ENCODE peak calls at places on chromosomes 16 and 17, in six cellular contexts. T, A, B, J, V and X are unnamed samples.

GRCh38 chr17:13750783-13751484 is 149.2 kb upstream of the HS3ST3A1 start:
- DNase-seq in V (no peak), B (peak; percentile 71), J (no peak), A (no peak), T (peak; percentile 21), X (peak; percentile 96)

GRCh38 chr16:67926181-67926742 is 5.4 kb downstream of the CTRL start:
- DNase-seq in V (no peak), T (peak; percentile 30), J (no peak), B (no peak), A (no peak), X (peak; percentile 36)

GRCh38 chr17:82929011-82929622 is 89.3 kb upstream of the ZNF750 start:
- DNase-seq in T (no peak), J (no peak), V (no peak), A (no peak), B (no peak), X (no peak)

GRCh38 chr17:75896360-75897075 is at the start of gene TRIM65:
- DNase-seq in B (peak; percentile 82), V (peak; percentile 90), T (peak; percentile 74), A (peak; percentile 80), J (no peak), X (peak; percentile 88)

GRCh38 chr17:80791758-80792284 is 199.8 kb upstream of the CHMP6 start:
- DNase-seq in V (peak; percentile 53), A (no peak), J (no peak), T (peak; percentile 100), B (peak; percentile 100), X (no peak)

GRCh38 chr16:27879601-27880247 is 183.8 kb downstream of the GSG1L start:
- DNase-seq in T (no peak), V (no peak), J (no peak), A (no peak), B (no peak), X (no peak)

GRCh38 chr16:3787924-3788661 is 70.8 kb upstream of the TRAP1 start:
- DNase-seq in V (no peak), A (no peak), J (no peak), T (no peak), B (no peak), X (no peak)

GRCh38 chr17:83194189-83194565 is 114.8 kb downstream of the METRNL start:
- DNase-seq in V (no peak), T (no peak), A (no peak), B (no peak), J (no peak), X (no peak)

GRCh38 chr17:72399608-72400487 is 279.0 kb downstream of the SOX9 start:
- DNase-seq in B (no peak), T (no peak), A (no peak), V (no peak), J (no peak), X (no peak)

GRCh38 chr17:80667462-80668277 is 123.0 kb downstream of the RPTOR start:
- DNase-seq in V (no peak), B (no peak), T (no peak), J (no peak), A (no peak), X (no peak)

GRCh38 chr16:73878616-73879015 is 418.0 kb upstream of the PSMD7 start:
- DNase-seq in A (no peak), B (peak; percentile 49), T (peak; percentile 76), V (peak; percentile 63), J (no peak), X (peak; percentile 74)

GRCh38 chr17:80901319-80901718 is 90.3 kb upstream of the CHMP6 start:
- DNase-seq in J (no peak), A (no peak), B (no peak), T (peak; percentile 7), V (no peak), X (no peak)

GRCh38 chr17:11492511-11492910 is 105.8 kb upstream of the DNAH9 start:
- DNase-seq in J (no peak), T (no peak), B (no peak), V (no peak), A (no peak), X (no peak)

GRCh38 chr17:66169839-66170238 is 22.1 kb downstream of the CEP112 start:
- DNase-seq in J (no peak), B (no peak), V (no peak), T (no peak), A (no peak), X (no peak)

GRCh38 chr16:81431554-81432353 is 12.9 kb upstream of the CMIP start:
- DNase-seq in J (no peak), A (no peak), B (peak; percentile 26), T (peak; percentile 77), V (peak; percentile 93), X (no peak)

GRCh38 chr16:17556276-17557052 is 85.7 kb upstream of the XYLT1 start:
- DNase-seq in T (peak; percentile 33), B (no peak), J (peak; percentile 2), A (peak; percentile 26), V (peak; percentile 86), X (peak; percentile 63)

GRCh38 chr16:53773150-53773846 is 69.3 kb downstream of the FTO start:
- DNase-seq in A (peak; percentile 55), B (peak; percentile 83), V (peak; percentile 65), T (peak; percentile 79), J (no peak), X (peak; percentile 67)

GRCh38 chr16:11141409-11142260 is 114.4 kb downstream of the SOCS1 start:
- DNase-seq in T (no peak), B (no peak), V (no peak), J (no peak), A (no peak), X (peak; percentile 72)

GRCh38 chr17:7590743-7591142 is 849 bp upstream of the SOX15 start:
- DNase-seq in B (peak; percentile 54), V (no peak), A (peak; percentile 74), J (no peak), T (peak; percentile 70), X (peak; percentile 96)

GRCh38 chr16:81483064-81483969 is 38.7 kb downstream of the CMIP start:
- DNase-seq in J (no peak), A (no peak), B (peak; percentile 83), T (peak; percentile 67), V (peak; percentile 97), X (no peak)

GRCh38 chr16:69633375-69633774 is 67.6 kb downstream of the NFAT5 start:
- DNase-seq in J (no peak), B (no peak), V (no peak), A (no peak), T (no peak), X (no peak)

DNA sequence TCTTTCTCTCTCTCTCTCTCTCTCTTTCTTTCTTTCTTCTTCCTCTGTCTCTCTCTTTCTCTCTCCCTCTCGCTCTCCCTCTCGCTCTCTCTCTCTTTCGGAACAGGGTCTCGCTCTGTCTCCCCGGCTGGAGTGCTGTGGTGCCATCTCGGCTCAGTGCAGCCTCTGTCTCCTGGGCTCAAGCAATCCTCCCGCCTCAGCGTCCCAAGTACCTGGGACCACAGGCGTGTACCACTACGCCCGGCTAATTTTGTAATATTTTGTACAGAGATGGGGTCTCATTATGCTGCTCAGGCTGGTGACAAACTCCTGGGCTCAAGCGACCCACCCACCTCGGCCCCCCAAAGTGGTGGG is 12.7 kb upstream of the KLHDC4 start:
- DNase-seq in A (no peak), V (no peak), B (no peak), J (no peak), T (no peak), X (no peak)
- H2AK5ac ChIP-seq in A (peak overlapping the region; percentile 30), V (peak overlapping the region; percentile 99), B (peak overlapping the region; percentile 10), J (peak overlapping the region; percentile 96), T (peak overlapping the region; percentile 100), X (peak overlapping the region; percentile 0)

DNA sequence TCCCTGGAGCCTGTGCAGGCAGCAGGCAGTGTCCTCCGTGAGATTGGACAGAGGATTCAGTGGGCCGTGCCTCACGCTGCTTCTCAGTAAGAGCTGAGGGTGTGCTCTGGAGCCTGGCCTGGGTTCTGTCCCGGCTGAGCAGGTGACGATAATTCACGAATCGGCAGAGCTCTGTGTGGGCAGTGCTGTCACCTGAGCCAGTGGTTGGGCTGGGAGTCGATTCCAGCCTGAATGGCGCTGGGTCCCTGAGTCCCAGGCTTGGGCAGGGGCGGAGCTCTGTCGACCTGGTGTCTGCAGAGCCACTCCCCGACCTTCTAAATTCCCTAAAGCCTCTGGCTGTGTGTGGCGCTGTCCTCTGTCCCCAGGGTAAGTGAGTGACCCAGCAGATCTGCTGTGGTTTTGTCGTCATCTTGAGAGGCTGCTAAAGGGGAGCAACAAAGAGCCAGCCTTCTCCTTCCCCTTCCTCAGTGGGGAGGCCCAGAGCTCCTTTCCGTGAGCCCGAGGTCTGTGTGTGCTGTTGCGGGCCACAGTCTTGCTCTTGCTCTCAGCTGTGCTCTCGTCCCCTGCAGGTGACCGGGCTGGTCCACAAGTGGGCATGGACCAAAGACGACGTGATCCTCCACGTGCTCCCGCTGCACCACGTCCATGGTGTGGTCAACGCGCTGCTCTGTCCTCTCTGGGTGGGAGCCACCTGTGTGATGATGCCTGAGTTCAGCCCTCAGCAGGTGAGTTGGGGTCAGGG is 8.6 kb downstream of the ACSF3 start:
- DNase-seq in V (no peak), J (no peak), T (no peak), A (no peak), B (no peak), X (no peak)
- H3K36me3 ChIP-seq in V (peaks cover 61% of the 10 kb centered on the region), J (peaks cover 13% of the 10 kb centered on the region), T (peaks cover 54% of the 10 kb centered on the region), A (peaks cover 49% of the 10 kb centered on the region), B (peaks cover 78% of the 10 kb centered on the region), X (peaks cover under 1% of the 10 kb centered on the region)

DNA sequence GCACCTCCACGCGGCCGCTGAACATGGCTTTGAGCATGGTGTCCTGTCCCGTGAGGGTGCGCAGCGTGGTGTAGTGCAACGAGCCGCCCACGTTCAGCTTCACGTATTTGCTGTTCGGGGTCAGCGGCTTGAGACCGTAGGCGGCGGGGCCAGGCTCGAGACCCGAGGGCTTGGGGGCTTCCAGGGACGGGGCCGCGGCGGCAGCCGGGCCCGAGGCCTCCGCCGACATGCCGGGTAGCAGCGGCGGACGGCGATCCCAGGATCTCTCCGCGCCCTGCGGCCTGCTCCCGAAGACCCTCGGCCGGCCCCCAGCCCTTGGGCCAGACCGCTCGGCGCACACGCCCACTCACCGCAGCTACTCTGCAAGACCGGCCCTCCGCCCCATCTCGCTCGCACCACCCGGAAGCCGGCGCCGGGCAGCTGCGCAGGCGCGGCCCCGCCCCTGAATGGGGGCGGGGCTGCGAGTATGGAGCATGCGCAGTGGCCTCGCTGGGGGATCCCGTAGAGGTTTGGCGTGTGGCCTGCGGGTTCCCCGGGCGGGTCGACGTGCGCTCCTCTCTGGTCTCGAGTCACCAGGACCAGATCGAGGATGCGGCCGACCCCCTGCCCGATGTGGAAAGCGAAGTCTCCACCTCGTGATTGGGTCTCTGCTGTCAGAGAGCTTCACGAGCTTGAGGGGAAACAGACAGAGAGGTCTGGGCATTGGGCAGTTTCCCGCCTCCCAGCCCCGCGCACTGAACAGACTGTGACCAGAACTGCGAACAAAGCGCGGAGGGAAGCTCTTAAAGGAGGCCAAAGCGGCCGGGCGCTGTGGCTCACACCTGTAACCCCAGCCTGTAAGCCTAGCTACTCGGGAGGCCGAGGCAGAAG is at the start of gene KCTD13:
- DNase-seq in A (peak; percentile 96), T (peak; percentile 73), J (peak; percentile 62), B (peak; percentile 87), V (peak; percentile 94), X (peak; percentile 93)
- H2AK5ac ChIP-seq in A (peak within 1 kb of the TSS; percentile 93), T (peak within 1 kb of the TSS; percentile 93), J (no peak within 1 kb of the TSS), B (peak within 1 kb of the TSS; percentile 61), V (peak within 1 kb of the TSS; percentile 95), X (peak within 1 kb of the TSS; percentile 51)

GRCh38 chr17:41998497-41998896 is 18.7 kb downstream of the DNAJC7 start:
- DNase-seq in T (no peak), J (no peak), B (no peak), V (no peak), A (no peak), X (no peak)

GRCh38 chr17:42002175-42002791 is 15.0 kb downstream of the DNAJC7 start:
- DNase-seq in B (no peak), J (no peak), V (no peak), T (no peak), A (no peak), X (no peak)

GRCh38 chr17:42001729-42002128 is 15.5 kb downstream of the DNAJC7 start:
- DNase-seq in B (no peak), J (no peak), V (no peak), T (no peak), A (no peak), X (no peak)

GRCh38 chr17:42002792-42003301 is 14.4 kb downstream of the DNAJC7 start:
- DNase-seq in A (no peak), T (peak; percentile 56), B (no peak), V (no peak), J (no peak), X (no peak)

GRCh38 chr17:42000399-42001076 is 16.7 kb downstream of the DNAJC7 start:
- DNase-seq in V (peak; percentile 34), T (no peak), B (peak; percentile 33), A (no peak), J (no peak), X (no peak)
- H3K36me3 ChIP-seq in V (peaks cover 40% of the 10 kb centered on the region), T (peaks cover 39% of the 10 kb centered on the region), B (peaks cover 33% of the 10 kb centered on the region), A (peaks cover 32% of the 10 kb centered on the region), J (peaks cover 70% of the 10 kb centered on the region), X (peaks cover 10% of the 10 kb centered on the region)